ENCODE peak calls at places on chromosomes 12 and 14, in four cellular contexts. One of them, this sample, is unnamed.

GRCh38 chr12:95996034-95996658 is at the start of gene HAL:
- DNase-seq in left ventricle myocardium inferior: peak; percentile 22
- DNase-seq in A549: no peak
- DNase-seq in upper lobe of right lung: peak; percentile 67
- DNase-seq in this sample: no peak

GRCh38 chr14:72745546-72745945 is 148.4 kb downstream of the DPF3 start:
- DNase-seq in A549: peak; percentile 15
- DNase-seq in left ventricle myocardium inferior: no peak
- DNase-seq in upper lobe of right lung: no peak
- DNase-seq in this sample: no peak

GRCh38 chr12:84619053-84619452 is 293.5 kb downstream of the SLC6A15 start:
- DNase-seq in A549: peak; percentile 0
- DNase-seq in left ventricle myocardium inferior: no peak
- DNase-seq in upper lobe of right lung: no peak
- DNase-seq in this sample: no peak

GRCh38 chr12:4742421-4742970 is 22.3 kb downstream of the GALNT8 start:
- DNase-seq in left ventricle myocardium inferior: no peak
- DNase-seq in A549: no peak
- DNase-seq in upper lobe of right lung: no peak
- DNase-seq in this sample: no peak

GRCh38 chr12:123150804-123151678 is at the start of gene PITPNM2:
- DNase-seq in upper lobe of right lung: peak; percentile 85
- DNase-seq in left ventricle myocardium inferior: peak; percentile 70
- DNase-seq in A549: peak; percentile 57
- DNase-seq in this sample: peak; percentile 81

GRCh38 chr12:26150737-26151450 is 26.1 kb upstream of the BHLHE41 start:
- DNase-seq in upper lobe of right lung: no peak
- DNase-seq in left ventricle myocardium inferior: no peak
- DNase-seq in A549: no peak
- DNase-seq in this sample: no peak

GRCh38 chr12:1619599-1619998 is 9.4 kb upstream of the WNT5B start:
- DNase-seq in left ventricle myocardium inferior: peak; percentile 54
- DNase-seq in A549: no peak
- DNase-seq in upper lobe of right lung: peak; percentile 72
- DNase-seq in this sample: peak; percentile 45

GRCh38 chr12:110906088-110906487 is 14.3 kb downstream of the MYL2 start:
- DNase-seq in A549: no peak
- DNase-seq in left ventricle myocardium inferior: no peak
- DNase-seq in upper lobe of right lung: no peak
- DNase-seq in this sample: no peak

GRCh38 chr12:49105504-49106120 is 5.0 kb downstream of the LMBR1L start:
- DNase-seq in upper lobe of right lung: no peak
- DNase-seq in left ventricle myocardium inferior: peak; percentile 35
- DNase-seq in A549: no peak
- DNase-seq in this sample: peak; percentile 71

DNA sequence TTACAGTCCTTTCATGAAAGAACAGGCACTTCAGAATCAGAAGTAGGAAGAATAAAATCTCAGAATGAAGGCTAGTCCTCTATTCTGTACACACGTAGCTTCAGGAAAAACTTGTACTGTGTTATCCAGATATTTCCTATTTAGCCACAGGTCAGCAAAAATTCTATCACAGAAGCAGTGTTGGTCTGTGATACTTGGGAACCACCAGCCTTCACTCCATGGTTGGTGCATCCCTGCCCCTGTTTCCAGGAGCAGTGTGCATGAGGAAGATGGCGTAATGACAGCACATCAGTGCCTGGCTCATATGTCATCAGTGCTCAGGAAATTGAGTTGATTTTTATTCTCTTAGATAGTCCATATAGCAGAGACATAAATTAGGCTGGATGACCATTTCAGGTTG is 87.7 kb downstream of the SAMD4A start:
- DNase-seq in upper lobe of right lung: no peak
- DNase-seq in left ventricle myocardium inferior: no peak
- DNase-seq in A549: no peak
- DNase-seq in this sample: no peak
- H3K27ac ChIP-seq in upper lobe of right lung: no peak overlapping the region
- H3K27ac ChIP-seq in left ventricle myocardium inferior: peak overlapping the region; percentile 90
- H3K27ac ChIP-seq in A549: peak overlapping the region; percentile 88
- H3K27ac ChIP-seq in this sample: peak overlapping the region; percentile 88

GRCh38 chr12:31590730-31591307 is at the start of gene DENND5B:
- DNase-seq in A549: peak; percentile 64
- DNase-seq in left ventricle myocardium inferior: peak; percentile 86
- DNase-seq in upper lobe of right lung: peak; percentile 87
- DNase-seq in this sample: peak; percentile 91

GRCh38 chr12:31589582-31589895 is 1.4 kb downstream of the DENND5B start:
- DNase-seq in upper lobe of right lung: peak; percentile 76
- DNase-seq in left ventricle myocardium inferior: no peak
- DNase-seq in A549: no peak
- DNase-seq in this sample: no peak

GRCh38 chr12:31586703-31587102 is 4.2 kb downstream of the DENND5B start:
- DNase-seq in upper lobe of right lung: no peak
- DNase-seq in A549: no peak
- DNase-seq in left ventricle myocardium inferior: no peak
- DNase-seq in this sample: no peak

GRCh38 chr12:31589896-31590729 is 823 bp downstream of the DENND5B start:
- DNase-seq in left ventricle myocardium inferior: peak; percentile 73
- DNase-seq in A549: peak; percentile 62
- DNase-seq in upper lobe of right lung: peak; percentile 78
- DNase-seq in this sample: peak; percentile 84

GRCh38 chr12:31588976-31589375 is 2.0 kb downstream of the DENND5B start:
- DNase-seq in A549: no peak
- DNase-seq in upper lobe of right lung: no peak
- DNase-seq in left ventricle myocardium inferior: no peak
- DNase-seq in this sample: no peak
- H3K4me3 ChIP-seq in A549: peak overlapping the region; percentile 60
- H3K4me3 ChIP-seq in upper lobe of right lung: peak overlapping the region; percentile 83
- H3K4me3 ChIP-seq in left ventricle myocardium inferior: peak overlapping the region; percentile 88
- H3K4me3 ChIP-seq in this sample: peak overlapping the region; percentile 76

GRCh38 chr12:6914246-6914947 is at the start of gene ENO2:
- DNase-seq in A549: peak; percentile 79
- DNase-seq in left ventricle myocardium inferior: peak; percentile 79
- DNase-seq in upper lobe of right lung: peak; percentile 90
- DNase-seq in this sample: peak; percentile 83
- H3K27ac ChIP-seq in A549: peak within 1 kb of the TSS; percentile 74
- H3K27ac ChIP-seq in left ventricle myocardium inferior: peak within 1 kb of the TSS; percentile 80
- H3K27ac ChIP-seq in upper lobe of right lung: peak within 1 kb of the TSS; percentile 80
- H3K27ac ChIP-seq in this sample: peak within 1 kb of the TSS; percentile 50

DNA sequence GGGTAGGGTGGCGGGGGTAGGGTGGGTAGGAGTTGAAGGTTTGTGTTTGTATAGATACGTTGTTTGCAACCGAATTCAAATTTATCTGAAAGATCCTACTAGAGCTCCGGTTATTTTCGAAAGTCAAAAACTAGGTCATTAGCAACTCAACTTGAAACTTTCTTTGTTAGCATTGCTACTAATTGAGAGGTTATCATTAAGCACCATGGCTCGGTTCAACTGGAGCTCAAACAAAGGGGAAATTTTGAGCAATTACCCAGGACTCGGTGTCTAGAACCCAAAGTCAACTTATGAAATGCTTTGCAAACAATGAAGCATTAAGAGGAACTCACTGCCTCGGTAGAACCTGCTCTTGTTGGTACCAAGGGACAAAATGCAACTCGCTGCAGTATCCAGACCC is 207.7 kb downstream of the BCAT1 start:
- DNase-seq in left ventricle myocardium inferior: no peak
- DNase-seq in upper lobe of right lung: no peak
- DNase-seq in A549: no peak
- DNase-seq in this sample: no peak
- H3K4me3 ChIP-seq in left ventricle myocardium inferior: no peak overlapping the region
- H3K4me3 ChIP-seq in upper lobe of right lung: no peak overlapping the region
- H3K4me3 ChIP-seq in A549: no peak overlapping the region
- H3K4me3 ChIP-seq in this sample: no peak overlapping the region

GRCh38 chr12:19338405-19338804 is 100.9 kb upstream of the AEBP2 start:
- DNase-seq in upper lobe of right lung: no peak
- DNase-seq in A549: no peak
- DNase-seq in left ventricle myocardium inferior: no peak
- DNase-seq in this sample: no peak
- H3K27ac ChIP-seq in upper lobe of right lung: no peak overlapping the region
- H3K27ac ChIP-seq in A549: no peak overlapping the region
- H3K27ac ChIP-seq in left ventricle myocardium inferior: no peak overlapping the region
- H3K27ac ChIP-seq in this sample: no peak overlapping the region

GRCh38 chr12:88842314-88842713 is 262.0 kb upstream of the KITLG start:
- DNase-seq in left ventricle myocardium inferior: no peak
- DNase-seq in upper lobe of right lung: no peak
- DNase-seq in A549: no peak
- DNase-seq in this sample: no peak
- H3K4me3 ChIP-seq in left ventricle myocardium inferior: no peak overlapping the region
- H3K4me3 ChIP-seq in upper lobe of right lung: no peak overlapping the region
- H3K4me3 ChIP-seq in A549: no peak overlapping the region
- H3K4me3 ChIP-seq in this sample: no peak overlapping the region

GRCh38 chr12:109626378-109627115 is 53.0 kb downstream of the MVK start:
- DNase-seq in left ventricle myocardium inferior: no peak
- DNase-seq in upper lobe of right lung: no peak
- DNase-seq in A549: no peak
- DNase-seq in this sample: no peak
- H3K27ac ChIP-seq in left ventricle myocardium inferior: no peak overlapping the region
- H3K27ac ChIP-seq in upper lobe of right lung: no peak overlapping the region
- H3K27ac ChIP-seq in A549: no peak overlapping the region
- H3K27ac ChIP-seq in this sample: no peak overlapping the region

DNA sequence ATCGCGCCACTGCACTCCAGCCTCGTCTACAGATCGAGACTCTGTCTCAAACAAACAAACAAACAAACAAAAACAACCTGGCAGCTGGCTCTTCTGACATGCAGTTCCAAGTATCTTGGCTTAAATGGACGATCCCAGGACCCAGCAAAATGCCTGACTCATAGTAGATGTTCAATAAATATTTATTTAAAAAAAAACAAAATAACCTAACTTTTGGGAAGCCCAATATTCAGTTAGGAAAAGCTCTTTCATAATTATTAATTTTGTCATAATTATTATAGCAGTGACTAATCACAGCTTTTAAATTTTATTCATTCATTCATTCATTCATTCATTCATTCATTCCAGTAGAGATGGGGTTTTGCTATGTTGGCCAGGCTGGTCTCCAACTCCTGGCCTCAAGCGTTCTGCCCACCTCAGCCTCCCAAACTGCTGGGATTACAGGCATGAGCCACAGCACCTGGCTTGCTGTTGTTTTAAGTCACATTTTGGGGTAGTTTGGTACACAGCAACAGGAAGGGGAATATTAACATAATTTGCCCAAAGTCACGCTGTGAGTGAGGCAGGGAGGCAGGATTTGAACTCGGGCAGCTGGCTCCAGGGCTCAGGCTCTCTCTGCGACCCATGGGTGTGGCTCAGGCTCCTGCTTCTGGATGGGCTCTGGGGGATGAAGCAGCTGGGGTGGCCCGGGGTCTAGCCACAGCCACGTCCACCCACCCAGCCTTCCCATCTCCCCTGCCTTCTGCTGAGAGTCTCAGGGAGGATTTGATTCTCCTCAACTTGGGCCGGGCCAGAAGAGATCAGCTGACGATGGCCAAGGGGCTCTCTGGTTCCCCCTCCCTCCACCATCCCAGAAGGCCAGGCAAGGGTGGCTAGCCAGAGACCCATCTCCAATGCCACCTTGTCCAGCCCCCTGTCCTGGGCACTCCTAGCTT is 2.4 kb downstream of the SDS start:
- DNase-seq in left ventricle myocardium inferior: no peak
- DNase-seq in A549: no peak
- DNase-seq in upper lobe of right lung: no peak
- DNase-seq in this sample: no peak
- H3K4me3 ChIP-seq in left ventricle myocardium inferior: no peak overlapping the region
- H3K4me3 ChIP-seq in A549: no peak overlapping the region
- H3K4me3 ChIP-seq in upper lobe of right lung: no peak overlapping the region
- H3K4me3 ChIP-seq in this sample: no peak overlapping the region

DNA sequence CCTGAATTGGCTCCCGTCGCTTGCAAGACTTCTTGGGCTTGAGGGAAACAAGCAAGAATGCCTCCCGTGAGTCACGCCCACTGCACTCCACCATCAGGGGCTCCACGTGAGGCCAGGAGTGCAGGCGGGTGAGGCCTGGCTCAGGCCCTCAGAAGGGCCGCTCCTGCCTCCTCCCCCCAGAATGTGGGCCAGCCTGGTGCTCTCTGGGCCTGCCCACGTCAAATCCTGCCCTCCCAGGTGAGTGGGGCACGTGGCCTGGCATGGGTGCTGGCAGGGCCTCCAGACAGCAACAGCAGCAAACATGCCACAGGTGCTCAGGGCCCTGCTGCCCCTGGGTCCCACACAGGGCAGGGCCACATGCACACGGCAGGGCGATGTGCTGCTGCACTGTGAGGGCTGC is 30.6 kb upstream of the BTBD6 start:
- DNase-seq in left ventricle myocardium inferior: no peak
- DNase-seq in A549: no peak
- DNase-seq in upper lobe of right lung: peak; percentile 93
- DNase-seq in this sample: no peak
- H3K27ac ChIP-seq in left ventricle myocardium inferior: no peak overlapping the region
- H3K27ac ChIP-seq in A549: no peak overlapping the region
- H3K27ac ChIP-seq in upper lobe of right lung: no peak overlapping the region
- H3K27ac ChIP-seq in this sample: no peak overlapping the region

GRCh38 chr12:87661770-87662402 is 367.3 kb downstream of the C12orf50 start:
- DNase-seq in left ventricle myocardium inferior: no peak
- DNase-seq in A549: no peak
- DNase-seq in upper lobe of right lung: no peak
- DNase-seq in this sample: no peak
- H3K4me3 ChIP-seq in left ventricle myocardium inferior: peak overlapping the region; percentile 26
- H3K4me3 ChIP-seq in A549: peak overlapping the region; percentile 42
- H3K4me3 ChIP-seq in upper lobe of right lung: peak overlapping the region; percentile 28
- H3K4me3 ChIP-seq in this sample: no peak overlapping the region